ENCODE peak calls at places on chromosome 21, in seven cellular contexts. O is neural crest cell; S is EH; K is HT-29; Y is colonic mucosa; I is stimulated activated CD8-positive, alpha-beta memory T cell treated with anti-CD3 and anti-CD28 coated beads, Interleukin-4, amount 100 ng/mL, for 1 hour; R is RPMI8226. V is an unnamed sample.

GRCh38 chr21:35469446-35469845 is 420.3 kb upstream of the RUNX1 start:
- DNase-seq in O (no peak), S (peak), K (no peak), Y (no peak), I (no peak), R (no peak), V (no peak)

GRCh38 chr21:37408464-37409193 is 42.1 kb downstream of the DYRK1A start:
- DNase-seq in O (no peak), S (no peak), K (no peak), Y (no peak), I (no peak), R (no peak), V (no peak)

GRCh38 chr21:34889287-34889536 is 159.9 kb downstream of the RUNX1 start:
- DNase-seq in O (peak), S (peak), K (peak), Y (peak), I (no peak), R (peak), V (no peak)

GRCh38 chr21:14968821-14969220 is 96.0 kb downstream of the NRIP1 start:
- DNase-seq in O (no peak), S (peak), K (no peak), Y (no peak), I (no peak), R (no peak), V (no peak)

GRCh38 chr21:40373760-40374159 is 473.2 kb downstream of the DSCAM start:
- DNase-seq in O (no peak), S (peak), K (no peak), Y (no peak), I (no peak), R (no peak), V (no peak)

GRCh38 chr21:32332463-32332951 is 33.9 kb downstream of the MRAP start:
- DNase-seq in O (no peak), S (no peak), K (no peak), Y (no peak), I (no peak), R (no peak), V (no peak)

GRCh38 chr21:34065015-34065414 is 8.4 kb upstream of the MRPS6 start:
- DNase-seq in O (no peak), S (peak), K (no peak), Y (no peak), I (no peak), R (no peak), V (no peak)

GRCh38 chr21:43864806-43865470 is at the start of gene AGPAT3:
- DNase-seq in O (no peak), S (peak), K (no peak), Y (no peak), I (no peak), R (peak), V (no peak)

GRCh38 chr21:31176725-31177124 is 138.4 kb upstream of the KRTAP19-8 start:
- DNase-seq in O (no peak), S (no peak), K (no peak), Y (no peak), I (no peak), R (no peak), V (no peak)

GRCh38 chr21:46153259-46154154 is 1.9 kb downstream of the FTCD start:
- DNase-seq in O (peak), S (peak), K (peak), Y (peak), I (no peak), R (peak), V (peak)

GRCh38 chr21:26819944-26820343 is 25.3 kb downstream of the ADAMTS1 start:
- DNase-seq in O (no peak), S (peak), K (no peak), Y (no peak), I (no peak), R (no peak), V (no peak)

GRCh38 chr21:36388835-36389234 is 3.6 kb downstream of the CHAF1B start:
- DNase-seq in O (no peak), S (peak), K (no peak), Y (no peak), I (no peak), R (peak), V (no peak)

GRCh38 chr21:14474995-14475394 is 71.1 kb downstream of the SAMSN1 start:
- DNase-seq in O (no peak), S (no peak), K (no peak), Y (no peak), I (no peak), R (no peak), V (no peak)

GRCh38 chr21:42314616-42315295 is 453 bp downstream of the TFF3 start:
- DNase-seq in O (no peak), S (no peak), K (no peak), Y (peak), I (no peak), R (no peak), V (no peak)

GRCh38 chr21:29943885-29944284 is 4.1 kb upstream of the GRIK1 start:
- DNase-seq in O (no peak), S (no peak), K (no peak), Y (no peak), I (no peak), R (no peak), V (no peak)

GRCh38 chr21:35178098-35178497 is 129.0 kb upstream of the RUNX1 start:
- DNase-seq in O (no peak), S (no peak), K (no peak), Y (no peak), I (no peak), R (no peak), V (no peak)

GRCh38 chr21:25500598-25500997 is 106.7 kb downstream of the MRPL39 start:
- DNase-seq in O (no peak), S (no peak), K (no peak), Y (no peak), I (no peak), R (no peak), V (no peak)

GRCh38 chr21:21230672-21231071 is 232.5 kb downstream of the NCAM2 start:
- DNase-seq in O (no peak), S (peak), K (no peak), Y (no peak), I (no peak), R (peak), V (no peak)

GRCh38 chr21:46667191-46667734 is 31.8 kb downstream of the PRMT2 start:
- DNase-seq in O (no peak), S (peak), K (peak), Y (no peak), I (no peak), R (peak), V (no peak)

GRCh38 chr21:38945536-38946245 is 140.0 kb downstream of the ETS2 start:
- DNase-seq in O (no peak), S (peak), K (no peak), Y (no peak), I (no peak), R (no peak), V (no peak)

GRCh38 chr21:41712201-41712600 is 54.7 kb downstream of the RIPK4 start:
- DNase-seq in O (no peak), S (no peak), K (no peak), Y (no peak), I (no peak), R (no peak), V (no peak)

GRCh38 chr21:26130249-26130896 is 40.2 kb downstream of the APP start:
- DNase-seq in O (no peak), S (peak), K (no peak), Y (no peak), I (no peak), R (no peak), V (no peak)